ENCODE peak calls at places on chromosomes 7 and 10, in eight cellular contexts. X is right lobe of liver; A is CD8-positive, alpha-beta T cell; T is ovary; G is heart left ventricle; Y is suprapubic skin; Q is esophagus squamous epithelium; R is pancreas. Z is an unnamed sample. For H3K4me1, the result is how much of the 10 kb centered on the place peaks cover.

GRCh38 chr7:106480616-106481031 is 180.3 kb downstream of the CCDC71L start:
- DNase-seq in X (no peak), A (no peak), T (no peak), G (no peak), Y (no peak), Q (no peak), R (no peak), Z (no peak)

GRCh38 chr7:70634071-70634470 is 497.9 kb upstream of the GALNT17 start:
- DNase-seq in X (no peak), A (no peak), T (no peak), G (no peak), Y (no peak), Q (no peak), R (no peak), Z (no peak)

GRCh38 chr10:33421789-33422188 is 87.3 kb upstream of the NRP1 start:
- DNase-seq in X (no peak), A (no peak), T (no peak), G (no peak), Y (no peak), Q (no peak), R (peak), Z (no peak)

GRCh38 chr7:2730846-2731770 is 43.1 kb downstream of the AMZ1 start:
- DNase-seq in X (peak), A (no peak), T (peak), G (peak), Y (peak), Q (no peak), R (no peak), Z (peak)

GRCh38 chr7:38398725-38399321 is 125.4 kb upstream of the TARP start:
- DNase-seq in X (no peak), A (peak), T (peak), G (peak), Y (no peak), Q (no peak), R (peak), Z (peak)

GRCh38 chr7:127251458-127252379 is 1.0 kb downstream of the GRM8 start:
- DNase-seq in X (peak), A (no peak), T (no peak), G (no peak), Y (no peak), Q (no peak), R (peak), Z (no peak)

GRCh38 chr7:24576171-24577052 is 3.2 kb downstream of the PALS2 start:
- DNase-seq in X (no peak), A (no peak), T (no peak), G (no peak), Y (no peak), Q (no peak), R (no peak), Z (peak)

GRCh38 chr7:7641129-7641663 is 644 bp downstream of the UMAD1 start:
- DNase-seq in X (no peak), A (no peak), T (no peak), G (no peak), Y (no peak), Q (no peak), R (no peak), Z (peak)

GRCh38 chr10:109892885-109893284 is 30.4 kb downstream of the XPNPEP1 start:
- DNase-seq in X (no peak), A (no peak), T (no peak), G (no peak), Y (peak), Q (no peak), R (no peak), Z (peak)

GRCh38 chr7:88888684-88889083 is 93.1 kb upstream of the TEX47 start:
- DNase-seq in X (no peak), A (no peak), T (no peak), G (no peak), Y (no peak), Q (no peak), R (no peak), Z (no peak)

GRCh38 chr10:104304927-104305326 is 33.3 kb downstream of the ITPRIP start:
- DNase-seq in X (no peak), A (no peak), T (no peak), G (no peak), Y (no peak), Q (no peak), R (no peak), Z (no peak)

GRCh38 chr7:117069379-117069778 is 116.1 kb downstream of the ST7 start:
- DNase-seq in X (no peak), A (no peak), T (no peak), G (no peak), Y (no peak), Q (no peak), R (no peak), Z (no peak)

GRCh38 chr10:117442521-117442920 is 67.3 kb upstream of the PDZD8 start:
- DNase-seq in X (no peak), A (no peak), T (no peak), G (no peak), Y (no peak), Q (no peak), R (no peak), Z (no peak)

GRCh38 chr10:117444497-117445040 is 69.3 kb upstream of the PDZD8 start:
- DNase-seq in X (no peak), A (no peak), T (no peak), G (no peak), Y (no peak), Q (no peak), R (no peak), Z (no peak)

GRCh38 chr10:117441812-117442443 is 66.7 kb upstream of the PDZD8 start:
- DNase-seq in X (no peak), A (no peak), T (no peak), G (no peak), Y (no peak), Q (no peak), R (no peak), Z (no peak)

GRCh38 chr10:117442944-117443676 is 67.9 kb upstream of the PDZD8 start:
- DNase-seq in X (peak), A (peak), T (peak), G (peak), Y (peak), Q (no peak), R (peak), Z (peak)

DNA sequence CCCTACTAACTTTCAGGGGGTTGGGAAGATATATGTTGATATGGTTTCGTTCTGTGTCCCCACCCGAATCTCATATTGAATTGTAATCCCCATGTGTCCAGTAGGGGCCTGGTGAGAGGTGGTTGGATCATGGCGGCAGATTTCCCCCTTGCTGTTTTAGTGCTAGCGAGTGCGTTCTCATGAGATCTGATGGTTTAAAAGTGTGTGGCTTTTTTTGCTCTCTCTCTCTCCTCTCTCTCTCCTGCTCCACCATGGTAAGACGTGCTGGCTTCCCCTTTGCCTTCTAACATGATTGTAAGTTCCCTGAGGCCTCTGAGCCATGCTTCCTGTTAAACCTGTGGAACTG is 68.4 kb upstream of the PDZD8 start:
- DNase-seq in X (no peak), A (no peak), T (no peak), G (no peak), Y (no peak), Q (no peak), R (no peak), Z (no peak)
- TF ChIP-seq CTCF in X (no peak), A (no peak), T (no peak), G (no peak), Y (no peak), Q (no peak), R (no peak), Z (no peak)

GRCh38 chr10:558891-559766 is 130.3 kb downstream of the DIP2C start:
- DNase-seq in X (no peak), A (no peak), T (no peak), G (no peak), Y (no peak), Q (no peak), R (no peak), Z (no peak)

GRCh38 chr10:560314-560992 is 129.0 kb downstream of the DIP2C start:
- DNase-seq in X (no peak), A (no peak), T (no peak), G (no peak), Y (no peak), Q (no peak), R (no peak), Z (no peak)

GRCh38 chr10:558331-558730 is 131.1 kb downstream of the DIP2C start:
- DNase-seq in X (no peak), A (no peak), T (no peak), G (no peak), Y (no peak), Q (no peak), R (no peak), Z (no peak)

GRCh38 chr10:557792-558328 is 131.6 kb downstream of the DIP2C start:
- DNase-seq in X (no peak), A (no peak), T (no peak), G (no peak), Y (no peak), Q (no peak), R (no peak), Z (no peak)

GRCh38 chr10:559767-560047 is 129.8 kb downstream of the DIP2C start:
- DNase-seq in X (no peak), A (no peak), T (no peak), G (no peak), Y (no peak), Q (no peak), R (no peak), Z (no peak)
- H3K4me1 ChIP-seq in X (under half), A (under half), T (under half), G (under half), Y (under half), Q (under half), R (under half), Z (under half)

DNA sequence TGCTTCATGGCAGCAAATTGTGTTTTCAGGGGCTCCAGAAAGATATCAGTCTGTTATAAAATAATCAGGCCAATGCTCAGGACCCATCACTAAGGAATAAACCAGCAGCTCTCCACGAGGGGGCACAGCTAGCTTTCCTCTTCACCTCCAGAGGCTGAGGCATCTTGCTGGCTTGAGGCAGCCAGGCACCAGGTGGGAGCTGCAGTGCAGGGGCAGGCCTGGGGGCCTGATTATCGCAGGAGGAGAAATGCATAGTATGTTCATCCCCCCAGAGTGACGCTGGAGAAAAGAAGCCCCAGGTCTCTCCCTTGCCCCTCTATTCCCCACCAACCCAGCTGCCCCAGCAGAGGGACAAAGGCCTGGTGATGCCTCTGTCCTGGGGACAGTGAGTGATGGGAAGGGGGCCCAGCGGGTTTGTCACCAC is 128.3 kb upstream of the FAM20C start:
- DNase-seq in X (peak), A (no peak), T (peak), G (peak), Y (no peak), Q (no peak), R (no peak), Z (peak)
- TF ChIP-seq CTCF in X (peak), A (no peak), T (peak), G (peak), Y (peak), Q (peak), R (no peak), Z (peak)

DNA sequence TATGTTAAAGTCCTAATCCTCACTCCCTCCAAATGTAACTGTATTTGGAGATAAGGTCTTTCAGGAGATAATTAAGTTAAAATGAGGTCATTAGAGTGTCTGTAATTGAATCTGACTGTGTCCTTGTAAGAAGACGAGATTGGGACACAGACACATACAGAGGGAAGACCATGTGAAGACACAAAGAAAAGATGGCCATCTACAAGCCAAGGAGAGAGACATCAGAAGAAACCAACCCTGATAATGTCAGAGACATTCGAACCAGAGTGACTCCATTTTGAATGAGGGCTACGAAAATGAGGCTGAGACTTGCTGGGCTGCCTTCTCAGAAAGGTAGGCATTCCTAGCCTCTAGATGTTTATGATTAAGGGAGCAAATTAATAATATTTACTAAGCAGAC is 542 bp upstream of the SAMD9L start:
- DNase-seq in X (no peak), A (no peak), T (no peak), G (no peak), Y (no peak), Q (no peak), R (no peak), Z (no peak)
- H3K4me1 ChIP-seq in X (under half), A (under half), T (under half), G (under half), Y (under half), Q (half or more), R (under half), Z (under half)

GRCh38 chr10:98035599-98035998 is 5.2 kb upstream of the CRTAC1 start:
- DNase-seq in X (no peak), A (no peak), T (no peak), G (no peak), Y (no peak), Q (no peak), R (no peak), Z (no peak)

GRCh38 chr10:98030093-98030821 is at the start of gene CRTAC1:
- DNase-seq in X (no peak), A (no peak), T (peak), G (peak), Y (no peak), Q (no peak), R (peak), Z (peak)

GRCh38 chr10:98031440-98031839 is 1.0 kb upstream of the CRTAC1 start:
- DNase-seq in X (no peak), A (no peak), T (no peak), G (no peak), Y (no peak), Q (no peak), R (no peak), Z (no peak)

GRCh38 chr10:98030991-98031431 is 590 bp upstream of the CRTAC1 start:
- DNase-seq in X (no peak), A (no peak), T (peak), G (no peak), Y (no peak), Q (no peak), R (peak), Z (no peak)

GRCh38 chr10:98033515-98033914 is 3.1 kb upstream of the CRTAC1 start:
- DNase-seq in X (no peak), A (no peak), T (no peak), G (no peak), Y (no peak), Q (no peak), R (no peak), Z (no peak)
- TF ChIP-seq CTCF in X (no peak), A (no peak), T (no peak), G (no peak), Y (no peak), Q (no peak), R (no peak), Z (no peak)

DNA sequence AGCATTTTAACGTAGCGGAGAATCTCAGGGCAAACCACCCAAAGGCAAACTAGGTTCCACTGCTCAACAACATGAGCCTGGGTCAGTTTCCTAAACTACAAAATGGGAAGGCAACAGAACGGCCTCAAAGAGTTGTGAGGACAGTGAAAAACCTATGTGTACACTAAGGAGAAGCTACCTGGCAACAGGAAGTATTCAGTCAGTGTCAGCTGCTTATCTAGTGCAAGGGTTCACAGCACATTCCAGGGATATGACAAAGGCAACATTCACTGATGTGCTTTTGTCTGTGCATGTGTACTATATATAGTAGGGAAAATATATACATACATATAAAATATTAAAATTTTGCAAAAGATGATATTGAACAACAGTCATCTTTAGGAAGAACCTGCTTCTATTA is 17.2 kb downstream of the NUDCD3 start:
- DNase-seq in X (no peak), A (no peak), T (no peak), G (no peak), Y (no peak), Q (no peak), R (no peak), Z (no peak)
- H3K4me1 ChIP-seq in X (under half), A (under half), T (under half), G (half or more), Y (under half), Q (under half), R (under half), Z (under half)

Z was measured in testis.